ENCODE peak calls at places on chromosomes 13 and 19, in five cellular contexts. J, D, E, L and Y are unnamed samples.

GRCh38 chr13:26362261-26362660 is 108.3 kb downstream of the CDK8 start:
- DNase-seq in J (no peak), D (no peak), E (no peak), L (no peak), Y (no peak)

GRCh38 chr19:51064534-51065220 is at the start of gene KLK13:
- DNase-seq in J (no peak), D (no peak), E (no peak), L (no peak), Y (no peak)

GRCh38 chr19:45653634-45654033 is 14.4 kb upstream of the GIPR start:
- DNase-seq in J (no peak), D (no peak), E (no peak), L (no peak), Y (no peak)

GRCh38 chr19:13027031-13027430 is 31.8 kb downstream of the NFIX start:
- DNase-seq in J (no peak), D (no peak), E (no peak), L (no peak), Y (no peak)

GRCh38 chr13:27133889-27134288 is 37.7 kb downstream of the USP12 start:
- DNase-seq in J (no peak), D (no peak), E (no peak), L (no peak), Y (no peak)

GRCh38 chr19:41064974-41065569 is 23.2 kb upstream of the CYP2A13 start:
- DNase-seq in J (peak; percentile 12), D (no peak), E (no peak), L (no peak), Y (peak; percentile 55)

GRCh38 chr19:40614595-40615411 is 13.6 kb downstream of the LTBP4 start:
- DNase-seq in J (no peak), D (no peak), E (peak; percentile 97), L (peak; percentile 73), Y (peak; percentile 95)

GRCh38 chr13:60453490-60453889 is 56.5 kb downstream of the TDRD3 start:
- DNase-seq in J (no peak), D (no peak), E (no peak), L (no peak), Y (peak; percentile 6)

GRCh38 chr19:1864480-1865171 is 1.2 kb upstream of the KLF16 start:
- DNase-seq in J (peak; percentile 90), D (peak; percentile 31), E (peak; percentile 60), L (peak; percentile 49), Y (peak; percentile 69)

GRCh38 chr19:2097330-2098327 is 914 bp downstream of the IZUMO4 start:
- DNase-seq in J (peak; percentile 70), D (peak; percentile 31), E (peak; percentile 50), L (no peak), Y (no peak)

GRCh38 chr13:92355213-92355612 is 871.4 kb upstream of the GPC6 start:
- DNase-seq in J (no peak), D (peak; percentile 59), E (no peak), L (no peak), Y (peak; percentile 44)

GRCh38 chr19:11694533-11695439 is 44.0 kb downstream of the ZNF823 start:
- DNase-seq in J (peak; percentile 62), D (peak; percentile 90), E (peak; percentile 84), L (peak; percentile 54), Y (peak; percentile 63)

GRCh38 chr13:55199132-55199531 is 1941.6 kb upstream of the PRR20A start:
- DNase-seq in J (no peak), D (no peak), E (no peak), L (no peak), Y (peak; percentile 29)

GRCh38 chr19:58291943-58292342 is 13.2 kb downstream of the ZNF8 start:
- DNase-seq in J (no peak), D (no peak), E (no peak), L (no peak), Y (no peak)

GRCh38 chr13:68982961-68983619 is 1124.5 kb upstream of the ATXN8OS start:
- DNase-seq in J (no peak), D (no peak), E (no peak), L (no peak), Y (no peak)

GRCh38 chr13:106028916-106029315 is 506.5 kb downstream of the EFNB2 start:
- DNase-seq in J (no peak), D (no peak), E (no peak), L (no peak), Y (no peak)

GRCh38 chr13:27794921-27795717 is 2.8 kb downstream of the GSX1 start:
- DNase-seq in J (no peak), D (no peak), E (no peak), L (no peak), Y (no peak)

GRCh38 chr13:114077938-114078335 is 54.5 kb downstream of the RASA3 start:
- DNase-seq in J (no peak), D (no peak), E (no peak), L (no peak), Y (no peak)

GRCh38 chr19:39038098-39038497 is 5.7 kb upstream of the FBXO27 start:
- DNase-seq in J (no peak), D (peak; percentile 0), E (no peak), L (no peak), Y (peak; percentile 36)

GRCh38 chr19:58476498-58477015 is 405 bp downstream of the ZNF446 start:
- DNase-seq in J (peak; percentile 29), D (no peak), E (no peak), L (no peak), Y (peak; percentile 22)

GRCh38 chr13:102940143-102940542 is 94.3 kb downstream of the ERCC5 start:
- DNase-seq in J (no peak), D (no peak), E (no peak), L (no peak), Y (peak; percentile 4)

GRCh38 chr19:58355891-58356235 is 2.6 kb upstream of the A1BG start:
- DNase-seq in J (no peak), D (no peak), E (no peak), L (no peak), Y (no peak)

GRCh38 chr13:27257648-27258253 is 6.4 kb downstream of the RPL21 start:
- DNase-seq in J (no peak), D (no peak), E (no peak), L (no peak), Y (no peak)

GRCh38 chr19:14002571-14003278 is 3.4 kb downstream of the RFX1 start:
- DNase-seq in J (no peak), D (no peak), E (no peak), L (no peak), Y (no peak)